ENCODE peak calls at places on chromosomes 6 and 20, in eight cellular contexts. O, D, K, I, Q, A, J and B are unnamed samples.

GRCh38 chr20:63966944-63967322 is 2.8 kb downstream of the ZNF512B start:
- DNase-seq in D (no peak), K (no peak), I (no peak), O (no peak), A (no peak), Q (no peak), J (no peak), B (no peak)

GRCh38 chr6:154548130-154548830 is 37.8 kb upstream of the CNKSR3 start:
- DNase-seq in O (no peak), Q (no peak), K (peak), D (peak), I (no peak), A (no peak), J (no peak), B (peak)

GRCh38 chr6:15512126-15512525 is 150.7 kb downstream of the DTNBP1 start:
- DNase-seq in K (no peak), J (no peak), I (no peak), Q (no peak), A (no peak), O (no peak), D (no peak), B (no peak)

GRCh38 chr6:104953410-104953953 is 3.4 kb upstream of the LIN28B start:
- DNase-seq in D (no peak), K (no peak), O (no peak), J (no peak), Q (no peak), A (no peak), I (no peak), B (no peak)

GRCh38 chr6:8539446-8539845 is 104.1 kb upstream of the SLC35B3 start:
- DNase-seq in D (peak), J (no peak), Q (no peak), K (no peak), A (no peak), I (no peak), O (no peak), B (no peak)

GRCh38 chr20:40176442-40176841 is 512.6 kb downstream of the MAFB start:
- DNase-seq in K (no peak), J (no peak), D (no peak), O (no peak), I (no peak), A (no peak), Q (no peak), B (no peak)

GRCh38 chr6:88008411-88008810 is 39.2 kb upstream of the SPACA1 start:
- DNase-seq in A (no peak), J (no peak), K (no peak), O (no peak), Q (no peak), I (no peak), D (no peak), B (no peak)

GRCh38 chr6:144217264-144217663 is 66.9 kb downstream of the STX11 start:
- DNase-seq in I (no peak), D (no peak), Q (no peak), J (no peak), A (no peak), O (no peak), K (peak), B (peak)

GRCh38 chr20:43529051-43529450 is 21.6 kb downstream of the L3MBTL1 start:
- DNase-seq in I (no peak), D (no peak), Q (no peak), K (no peak), O (no peak), J (no peak), A (no peak), B (no peak)